ENCODE peak calls at places on chromosomes 6 and 20, in six cellular contexts. I is NCI-H748 treated with DMSO at 0.1 percent for 48 hours; U is HFFc6; R is lung microvascular endothelial cell; V is spleen; Z is stimulated activated CD4-positive, alpha-beta T cell treated with anti-CD3 and anti-CD28 coated beads, Interleukin-1b, Interleukin-23, amount 100 ng/mL, for 48 hours. T is an unnamed sample.

GRCh38 chr20:56428881-56429280 is 16.8 kb downstream of the CASS4 start:
- DNase-seq in R (no peak), I (no peak), Z (no peak), V (no peak), U (no peak), T (no peak)

GRCh38 chr6:28587011-28587745 is 61.5 kb downstream of the GPX5 start:
- DNase-seq in U (peak), R (no peak), Z (peak), V (peak), I (peak), T (peak)

GRCh38 chr6:41200296-41200900 is 551 bp downstream of the TREML2 start:
- DNase-seq in R (no peak), I (no peak), V (peak), Z (peak), U (no peak), T (no peak)

GRCh38 chr6:17987576-17988421 is at the start of gene KIF13A:
- DNase-seq in I (peak), R (peak), Z (peak), U (peak), V (peak), T (peak)

GRCh38 chr6:126824226-126824625 is 294.2 kb upstream of the RSPO3 start:
- DNase-seq in V (no peak), I (no peak), U (no peak), Z (no peak), R (no peak), T (no peak)

GRCh38 chr6:13191461-13191860 is 136.9 kb downstream of the TBC1D7 start:
- DNase-seq in V (no peak), U (no peak), R (no peak), I (no peak), Z (no peak), T (no peak)

GRCh38 chr6:114144887-114145851 is 174.2 kb upstream of the HDAC2 start:
- DNase-seq in I (no peak), V (no peak), R (no peak), Z (no peak), U (no peak), T (no peak)

GRCh38 chr6:151365233-151365632 is 26.1 kb downstream of the ZBTB2 start:
- DNase-seq in Z (no peak), U (no peak), R (no peak), I (no peak), V (no peak), T (no peak)

T was measured in NCI-H146.